ENCODE peak calls at places on chromosomes 2 and 18, in five cellular contexts. Q is T-helper 1 cell; O is activated CD8-positive, alpha-beta memory T cell treated with anti-CD3 and anti-CD28 coated beads for 48 hours; Z is psoas muscle; F is effector memory CD8-positive, alpha-beta T cell. S is an unnamed sample.

GRCh38 chr2:123696799-123697410 is 328.2 kb upstream of the CNTNAP5 start:
- DNase-seq in Q (no peak), O (no peak), Z (no peak), F (no peak), S (no peak)

GRCh38 chr2:191758420-191759199 is 80.7 kb downstream of the NABP1 start:
- DNase-seq in Q (peak; percentile 43), O (peak; percentile 8), Z (no peak), F (peak; percentile 49), S (peak; percentile 72)

GRCh38 chr2:192091480-192091879 is 103.3 kb downstream of the TMEFF2 start:
- DNase-seq in Q (no peak), O (no peak), Z (no peak), F (no peak), S (no peak)

GRCh38 chr2:128236491-128237035 is 82.1 kb downstream of the HS6ST1 start:
- DNase-seq in Q (no peak), O (no peak), Z (peak; percentile 42), F (no peak), S (peak; percentile 81)

GRCh38 chr2:118202707-118203303 is 114.5 kb downstream of the INSIG2 start:
- DNase-seq in Q (peak; percentile 49), O (no peak), Z (peak; percentile 55), F (peak; percentile 55), S (peak; percentile 74)

GRCh38 chr2:6556755-6557154 is 309.0 kb downstream of the CMPK2 start:
- DNase-seq in Q (no peak), O (no peak), Z (no peak), F (no peak), S (peak; percentile 76)

GRCh38 chr2:157592983-157593382 is 35.7 kb downstream of the ACVR1C start:
- DNase-seq in Q (no peak), O (no peak), Z (no peak), F (no peak), S (peak; percentile 35)

GRCh38 chr18:26546875-26547301 is 1.5 kb downstream of the KCTD1 start:
- DNase-seq in Q (no peak), O (no peak), Z (peak; percentile 50), F (no peak), S (no peak)

GRCh38 chr2:238130696-238131628 is 7.5 kb upstream of the KLHL30 start:
- DNase-seq in Q (no peak), O (no peak), Z (peak; percentile 50), F (no peak), S (no peak)

GRCh38 chr2:190583507-190584337 is 49.2 kb upstream of the NEMP2 start:
- DNase-seq in Q (no peak), O (no peak), Z (peak; percentile 57), F (no peak), S (no peak)

GRCh38 chr18:50665015-50665414 is 105.1 kb downstream of the MAPK4 start:
- DNase-seq in Q (no peak), O (no peak), Z (no peak), F (no peak), S (no peak)

GRCh38 chr18:76619342-76620315 is 124.6 kb upstream of the ZNF516 start:
- DNase-seq in Q (no peak), O (no peak), Z (peak; percentile 66), F (no peak), S (peak; percentile 82)